ENCODE peak calls at places on chromosome 4, in nine cellular contexts. One of them, this sample, is unnamed.

GRCh38 chr4:189302719-189303118 is 638.0 kb upstream of the FRG1 start:
- DNase-seq in AG09319: no peak
- DNase-seq in colonic mucosa: no peak
- DNase-seq in HCT116: no peak
- DNase-seq in aorta: no peak
- DNase-seq in stimulated activated CD4-positive, alpha-beta T cell treated with anti-CD3 and anti-CD28 coated beads, Interleukin-4, amount 100 ng/mL, for 4 hours: no peak
- DNase-seq in Karpas-422: no peak
- DNase-seq in OCI-LY7: no peak
- DNase-seq in WTC11: no peak
- DNase-seq in this sample: no peak

GRCh38 chr4:29131304-29131703 is 1588.9 kb upstream of the PCDH7 start:
- DNase-seq in Karpas-422: no peak
- DNase-seq in HCT116: peak; percentile 1
- DNase-seq in colonic mucosa: no peak
- DNase-seq in aorta: no peak
- DNase-seq in stimulated activated CD4-positive, alpha-beta T cell treated with anti-CD3 and anti-CD28 coated beads, Interleukin-4, amount 100 ng/mL, for 4 hours: no peak
- DNase-seq in AG09319: no peak
- DNase-seq in WTC11: no peak
- DNase-seq in OCI-LY7: no peak
- DNase-seq in this sample: no peak

GRCh38 chr4:135368826-135369225 is 1167.2 kb upstream of the PABPC4L start:
- DNase-seq in stimulated activated CD4-positive, alpha-beta T cell treated with anti-CD3 and anti-CD28 coated beads, Interleukin-4, amount 100 ng/mL, for 4 hours: no peak
- DNase-seq in WTC11: no peak
- DNase-seq in colonic mucosa: no peak
- DNase-seq in Karpas-422: no peak
- DNase-seq in aorta: no peak
- DNase-seq in AG09319: no peak
- DNase-seq in OCI-LY7: no peak
- DNase-seq in HCT116: no peak
- DNase-seq in this sample: no peak

GRCh38 chr4:137300776-137301175 is 231.5 kb downstream of the PCDH18 start:
- DNase-seq in WTC11: no peak
- DNase-seq in aorta: no peak
- DNase-seq in AG09319: no peak
- DNase-seq in stimulated activated CD4-positive, alpha-beta T cell treated with anti-CD3 and anti-CD28 coated beads, Interleukin-4, amount 100 ng/mL, for 4 hours: no peak
- DNase-seq in Karpas-422: no peak
- DNase-seq in HCT116: no peak
- DNase-seq in colonic mucosa: no peak
- DNase-seq in OCI-LY7: no peak
- DNase-seq in this sample: peak; percentile 25

GRCh38 chr4:3302786-3303444 is 10.1 kb downstream of the RGS12 start:
- DNase-seq in Karpas-422: no peak
- DNase-seq in WTC11: peak; percentile 16
- DNase-seq in OCI-LY7: peak; percentile 7
- DNase-seq in colonic mucosa: peak; percentile 17
- DNase-seq in AG09319: no peak
- DNase-seq in stimulated activated CD4-positive, alpha-beta T cell treated with anti-CD3 and anti-CD28 coated beads, Interleukin-4, amount 100 ng/mL, for 4 hours: no peak
- DNase-seq in HCT116: no peak
- DNase-seq in aorta: peak; percentile 35
- DNase-seq in this sample: no peak

GRCh38 chr4:39908284-39908683 is 69.4 kb downstream of the PDS5A start:
- DNase-seq in Karpas-422: no peak
- DNase-seq in AG09319: no peak
- DNase-seq in colonic mucosa: no peak
- DNase-seq in HCT116: no peak
- DNase-seq in WTC11: no peak
- DNase-seq in aorta: no peak
- DNase-seq in OCI-LY7: no peak
- DNase-seq in stimulated activated CD4-positive, alpha-beta T cell treated with anti-CD3 and anti-CD28 coated beads, Interleukin-4, amount 100 ng/mL, for 4 hours: no peak
- DNase-seq in this sample: no peak

GRCh38 chr4:112516401-112517066 is 554 bp upstream of the NEUROG2 start:
- DNase-seq in aorta: no peak
- DNase-seq in colonic mucosa: no peak
- DNase-seq in OCI-LY7: peak; percentile 42
- DNase-seq in HCT116: no peak
- DNase-seq in Karpas-422: peak; percentile 85
- DNase-seq in stimulated activated CD4-positive, alpha-beta T cell treated with anti-CD3 and anti-CD28 coated beads, Interleukin-4, amount 100 ng/mL, for 4 hours: peak; percentile 5
- DNase-seq in AG09319: no peak
- DNase-seq in WTC11: peak; percentile 73
- DNase-seq in this sample: no peak

GRCh38 chr4:177235026-177235425 is 74.6 kb upstream of the NEIL3 start:
- DNase-seq in HCT116: no peak
- DNase-seq in aorta: no peak
- DNase-seq in WTC11: no peak
- DNase-seq in stimulated activated CD4-positive, alpha-beta T cell treated with anti-CD3 and anti-CD28 coated beads, Interleukin-4, amount 100 ng/mL, for 4 hours: no peak
- DNase-seq in OCI-LY7: no peak
- DNase-seq in Karpas-422: no peak
- DNase-seq in colonic mucosa: no peak
- DNase-seq in AG09319: no peak
- DNase-seq in this sample: peak; percentile 71

GRCh38 chr4:5785806-5786680 is 75.0 kb downstream of the EVC start:
- DNase-seq in stimulated activated CD4-positive, alpha-beta T cell treated with anti-CD3 and anti-CD28 coated beads, Interleukin-4, amount 100 ng/mL, for 4 hours: no peak
- DNase-seq in WTC11: no peak
- DNase-seq in colonic mucosa: no peak
- DNase-seq in OCI-LY7: no peak
- DNase-seq in HCT116: no peak
- DNase-seq in aorta: no peak
- DNase-seq in AG09319: peak; percentile 66
- DNase-seq in Karpas-422: no peak
- DNase-seq in this sample: no peak

GRCh38 chr4:61773655-61774245 is 573.6 kb downstream of the ADGRL3 start:
- DNase-seq in aorta: no peak
- DNase-seq in WTC11: no peak
- DNase-seq in AG09319: no peak
- DNase-seq in OCI-LY7: no peak
- DNase-seq in stimulated activated CD4-positive, alpha-beta T cell treated with anti-CD3 and anti-CD28 coated beads, Interleukin-4, amount 100 ng/mL, for 4 hours: no peak
- DNase-seq in HCT116: no peak
- DNase-seq in colonic mucosa: no peak
- DNase-seq in Karpas-422: no peak
- DNase-seq in this sample: no peak

GRCh38 chr4:173651651-173652282 is 121.7 kb upstream of the HAND2 start:
- DNase-seq in WTC11: no peak
- DNase-seq in aorta: no peak
- DNase-seq in Karpas-422: no peak
- DNase-seq in colonic mucosa: no peak
- DNase-seq in OCI-LY7: no peak
- DNase-seq in stimulated activated CD4-positive, alpha-beta T cell treated with anti-CD3 and anti-CD28 coated beads, Interleukin-4, amount 100 ng/mL, for 4 hours: no peak
- DNase-seq in HCT116: no peak
- DNase-seq in AG09319: no peak
- DNase-seq in this sample: no peak

GRCh38 chr4:52015366-52015765 is 4.8 kb downstream of the LRRC66 start:
- DNase-seq in OCI-LY7: no peak
- DNase-seq in stimulated activated CD4-positive, alpha-beta T cell treated with anti-CD3 and anti-CD28 coated beads, Interleukin-4, amount 100 ng/mL, for 4 hours: no peak
- DNase-seq in aorta: no peak
- DNase-seq in colonic mucosa: no peak
- DNase-seq in Karpas-422: no peak
- DNase-seq in WTC11: no peak
- DNase-seq in AG09319: no peak
- DNase-seq in HCT116: no peak
- DNase-seq in this sample: no peak

GRCh38 chr4:9979101-9979815 is 42.0 kb downstream of the SLC2A9 start:
- DNase-seq in Karpas-422: no peak
- DNase-seq in AG09319: no peak
- DNase-seq in stimulated activated CD4-positive, alpha-beta T cell treated with anti-CD3 and anti-CD28 coated beads, Interleukin-4, amount 100 ng/mL, for 4 hours: no peak
- DNase-seq in OCI-LY7: no peak
- DNase-seq in aorta: no peak
- DNase-seq in colonic mucosa: no peak
- DNase-seq in HCT116: no peak
- DNase-seq in WTC11: no peak
- DNase-seq in this sample: no peak

GRCh38 chr4:125744891-125745364 is 430.2 kb downstream of the FAT4 start:
- DNase-seq in aorta: no peak
- DNase-seq in OCI-LY7: no peak
- DNase-seq in AG09319: no peak
- DNase-seq in HCT116: no peak
- DNase-seq in WTC11: no peak
- DNase-seq in colonic mucosa: no peak
- DNase-seq in Karpas-422: no peak
- DNase-seq in stimulated activated CD4-positive, alpha-beta T cell treated with anti-CD3 and anti-CD28 coated beads, Interleukin-4, amount 100 ng/mL, for 4 hours: no peak
- DNase-seq in this sample: no peak

GRCh38 chr4:186666750-186667149 is 56.9 kb downstream of the FAT1 start:
- DNase-seq in Karpas-422: no peak
- DNase-seq in AG09319: no peak
- DNase-seq in OCI-LY7: no peak
- DNase-seq in HCT116: no peak
- DNase-seq in aorta: no peak
- DNase-seq in colonic mucosa: no peak
- DNase-seq in stimulated activated CD4-positive, alpha-beta T cell treated with anti-CD3 and anti-CD28 coated beads, Interleukin-4, amount 100 ng/mL, for 4 hours: no peak
- DNase-seq in WTC11: no peak
- DNase-seq in this sample: no peak

GRCh38 chr4:136562842-136563241 is 969.5 kb downstream of the PCDH18 start:
- DNase-seq in stimulated activated CD4-positive, alpha-beta T cell treated with anti-CD3 and anti-CD28 coated beads, Interleukin-4, amount 100 ng/mL, for 4 hours: no peak
- DNase-seq in HCT116: no peak
- DNase-seq in WTC11: no peak
- DNase-seq in Karpas-422: no peak
- DNase-seq in colonic mucosa: no peak
- DNase-seq in OCI-LY7: no peak
- DNase-seq in aorta: no peak
- DNase-seq in AG09319: no peak
- DNase-seq in this sample: peak; percentile 36

GRCh38 chr4:158484173-158484885 is 37.4 kb upstream of the RXFP1 start:
- DNase-seq in HCT116: no peak
- DNase-seq in OCI-LY7: no peak
- DNase-seq in stimulated activated CD4-positive, alpha-beta T cell treated with anti-CD3 and anti-CD28 coated beads, Interleukin-4, amount 100 ng/mL, for 4 hours: no peak
- DNase-seq in AG09319: no peak
- DNase-seq in WTC11: no peak
- DNase-seq in colonic mucosa: no peak
- DNase-seq in Karpas-422: no peak
- DNase-seq in aorta: no peak
- DNase-seq in this sample: peak; percentile 3

GRCh38 chr4:34158883-34159282 is 2085.4 kb downstream of the ARAP2 start:
- DNase-seq in colonic mucosa: no peak
- DNase-seq in Karpas-422: no peak
- DNase-seq in WTC11: no peak
- DNase-seq in aorta: no peak
- DNase-seq in AG09319: no peak
- DNase-seq in HCT116: no peak
- DNase-seq in OCI-LY7: no peak
- DNase-seq in stimulated activated CD4-positive, alpha-beta T cell treated with anti-CD3 and anti-CD28 coated beads, Interleukin-4, amount 100 ng/mL, for 4 hours: no peak
- DNase-seq in this sample: peak; percentile 12

GRCh38 chr4:176238157-176238608 is 30.8 kb downstream of the ASB5 start:
- DNase-seq in stimulated activated CD4-positive, alpha-beta T cell treated with anti-CD3 and anti-CD28 coated beads, Interleukin-4, amount 100 ng/mL, for 4 hours: no peak
- DNase-seq in OCI-LY7: no peak
- DNase-seq in colonic mucosa: no peak
- DNase-seq in WTC11: no peak
- DNase-seq in aorta: no peak
- DNase-seq in Karpas-422: no peak
- DNase-seq in HCT116: no peak
- DNase-seq in AG09319: peak; percentile 10
- DNase-seq in this sample: peak; percentile 91

GRCh38 chr4:172270421-172270820 is 457.2 kb downstream of the GALNTL6 start:
- DNase-seq in stimulated activated CD4-positive, alpha-beta T cell treated with anti-CD3 and anti-CD28 coated beads, Interleukin-4, amount 100 ng/mL, for 4 hours: no peak
- DNase-seq in aorta: no peak
- DNase-seq in HCT116: no peak
- DNase-seq in AG09319: no peak
- DNase-seq in Karpas-422: no peak
- DNase-seq in OCI-LY7: no peak
- DNase-seq in WTC11: no peak
- DNase-seq in colonic mucosa: no peak
- DNase-seq in this sample: no peak

GRCh38 chr4:2261110-2261852 is 628 bp downstream of the MXD4 start:
- DNase-seq in colonic mucosa: peak; percentile 62
- DNase-seq in HCT116: no peak
- DNase-seq in WTC11: peak; percentile 48
- DNase-seq in AG09319: no peak
- DNase-seq in Karpas-422: peak; percentile 80
- DNase-seq in OCI-LY7: peak; percentile 38
- DNase-seq in stimulated activated CD4-positive, alpha-beta T cell treated with anti-CD3 and anti-CD28 coated beads, Interleukin-4, amount 100 ng/mL, for 4 hours: peak; percentile 54
- DNase-seq in aorta: peak; percentile 74
- DNase-seq in this sample: no peak

GRCh38 chr4:169014581-169014980 is 4.5 kb upstream of the CBR4 start:
- DNase-seq in HCT116: no peak
- DNase-seq in stimulated activated CD4-positive, alpha-beta T cell treated with anti-CD3 and anti-CD28 coated beads, Interleukin-4, amount 100 ng/mL, for 4 hours: no peak
- DNase-seq in colonic mucosa: no peak
- DNase-seq in OCI-LY7: no peak
- DNase-seq in aorta: no peak
- DNase-seq in AG09319: no peak
- DNase-seq in Karpas-422: no peak
- DNase-seq in WTC11: no peak
- DNase-seq in this sample: peak; percentile 39

GRCh38 chr4:13454786-13455185 is 29.4 kb downstream of the RAB28 start:
- DNase-seq in stimulated activated CD4-positive, alpha-beta T cell treated with anti-CD3 and anti-CD28 coated beads, Interleukin-4, amount 100 ng/mL, for 4 hours: no peak
- DNase-seq in Karpas-422: no peak
- DNase-seq in HCT116: no peak
- DNase-seq in AG09319: no peak
- DNase-seq in aorta: no peak
- DNase-seq in colonic mucosa: no peak
- DNase-seq in WTC11: no peak
- DNase-seq in OCI-LY7: no peak
- DNase-seq in this sample: no peak

GRCh38 chr4:82784615-82785247 is 13.9 kb downstream of the SCD5 start:
- DNase-seq in aorta: no peak
- DNase-seq in colonic mucosa: no peak
- DNase-seq in WTC11: no peak
- DNase-seq in Karpas-422: peak; percentile 87
- DNase-seq in AG09319: no peak
- DNase-seq in OCI-LY7: no peak
- DNase-seq in HCT116: no peak
- DNase-seq in stimulated activated CD4-positive, alpha-beta T cell treated with anti-CD3 and anti-CD28 coated beads, Interleukin-4, amount 100 ng/mL, for 4 hours: no peak
- DNase-seq in this sample: no peak

GRCh38 chr4:28565434-28565833 is 1704.8 kb downstream of the STIM2 start:
- DNase-seq in HCT116: no peak
- DNase-seq in colonic mucosa: no peak
- DNase-seq in WTC11: no peak
- DNase-seq in stimulated activated CD4-positive, alpha-beta T cell treated with anti-CD3 and anti-CD28 coated beads, Interleukin-4, amount 100 ng/mL, for 4 hours: no peak
- DNase-seq in AG09319: no peak
- DNase-seq in Karpas-422: no peak
- DNase-seq in OCI-LY7: no peak
- DNase-seq in aorta: no peak
- DNase-seq in this sample: no peak

GRCh38 chr4:7964459-7964858 is 24.8 kb upstream of the AFAP1 start:
- DNase-seq in aorta: peak; percentile 16
- DNase-seq in OCI-LY7: no peak
- DNase-seq in HCT116: no peak
- DNase-seq in AG09319: no peak
- DNase-seq in stimulated activated CD4-positive, alpha-beta T cell treated with anti-CD3 and anti-CD28 coated beads, Interleukin-4, amount 100 ng/mL, for 4 hours: no peak
- DNase-seq in WTC11: no peak
- DNase-seq in Karpas-422: no peak
- DNase-seq in colonic mucosa: no peak
- DNase-seq in this sample: no peak

GRCh38 chr4:85431156-85431555 is 43.8 kb upstream of the ARHGAP24 start:
- DNase-seq in Karpas-422: no peak
- DNase-seq in aorta: no peak
- DNase-seq in colonic mucosa: no peak
- DNase-seq in stimulated activated CD4-positive, alpha-beta T cell treated with anti-CD3 and anti-CD28 coated beads, Interleukin-4, amount 100 ng/mL, for 4 hours: no peak
- DNase-seq in WTC11: no peak
- DNase-seq in AG09319: no peak
- DNase-seq in OCI-LY7: no peak
- DNase-seq in HCT116: no peak
- DNase-seq in this sample: no peak

GRCh38 chr4:84856468-84856867 is 110.0 kb downstream of the WDFY3 start:
- DNase-seq in colonic mucosa: no peak
- DNase-seq in WTC11: no peak
- DNase-seq in aorta: no peak
- DNase-seq in Karpas-422: no peak
- DNase-seq in HCT116: no peak
- DNase-seq in OCI-LY7: no peak
- DNase-seq in AG09319: no peak
- DNase-seq in stimulated activated CD4-positive, alpha-beta T cell treated with anti-CD3 and anti-CD28 coated beads, Interleukin-4, amount 100 ng/mL, for 4 hours: no peak
- DNase-seq in this sample: no peak

GRCh38 chr4:168129046-168129772 is 36.9 kb downstream of the ANXA10 start:
- DNase-seq in AG09319: no peak
- DNase-seq in colonic mucosa: no peak
- DNase-seq in OCI-LY7: no peak
- DNase-seq in Karpas-422: no peak
- DNase-seq in stimulated activated CD4-positive, alpha-beta T cell treated with anti-CD3 and anti-CD28 coated beads, Interleukin-4, amount 100 ng/mL, for 4 hours: no peak
- DNase-seq in aorta: no peak
- DNase-seq in HCT116: no peak
- DNase-seq in WTC11: no peak
- DNase-seq in this sample: no peak

GRCh38 chr4:176780995-176781738 is 11.6 kb downstream of the VEGFC start:
- DNase-seq in colonic mucosa: no peak
- DNase-seq in Karpas-422: no peak
- DNase-seq in WTC11: no peak
- DNase-seq in HCT116: no peak
- DNase-seq in aorta: no peak
- DNase-seq in OCI-LY7: no peak
- DNase-seq in AG09319: no peak
- DNase-seq in stimulated activated CD4-positive, alpha-beta T cell treated with anti-CD3 and anti-CD28 coated beads, Interleukin-4, amount 100 ng/mL, for 4 hours: no peak
- DNase-seq in this sample: no peak

GRCh38 chr4:112947616-112948015 is 101.8 kb upstream of the ANK2 start:
- DNase-seq in AG09319: no peak
- DNase-seq in colonic mucosa: no peak
- DNase-seq in OCI-LY7: no peak
- DNase-seq in WTC11: no peak
- DNase-seq in stimulated activated CD4-positive, alpha-beta T cell treated with anti-CD3 and anti-CD28 coated beads, Interleukin-4, amount 100 ng/mL, for 4 hours: no peak
- DNase-seq in HCT116: no peak
- DNase-seq in Karpas-422: no peak
- DNase-seq in aorta: no peak
- DNase-seq in this sample: no peak